ENCODE peak calls at places on chromosomes 12 and 14, in four cellular contexts. One of them, this sample, is unnamed.

GRCh38 chr12:130589391-130590317 is 126.4 kb downstream of the RIMBP2 start:
- DNase-seq in H1: no peak
- DNase-seq in K562: no peak
- DNase-seq in HepG2: no peak
- DNase-seq in this sample: no peak

GRCh38 chr14:85250369-85250768 is 279.6 kb upstream of the FLRT2 start:
- DNase-seq in H1: peak
- DNase-seq in K562: no peak
- DNase-seq in HepG2: no peak
- DNase-seq in this sample: no peak

GRCh38 chr12:62909340-62909739 is 25.6 kb downstream of the PPM1H start:
- DNase-seq in H1: no peak
- DNase-seq in K562: no peak
- DNase-seq in HepG2: no peak
- DNase-seq in this sample: no peak

GRCh38 chr12:92041742-92042141 is 103.9 kb downstream of the BTG1 start:
- DNase-seq in H1: no peak
- DNase-seq in K562: no peak
- DNase-seq in HepG2: no peak
- DNase-seq in this sample: no peak

GRCh38 chr14:57987051-57987450 is 121.2 kb upstream of the SLC35F4 start:
- DNase-seq in H1: no peak
- DNase-seq in K562: no peak
- DNase-seq in HepG2: no peak
- DNase-seq in this sample: no peak

GRCh38 chr12:56029666-56030293 is 8.9 kb downstream of the IKZF4 start:
- DNase-seq in H1: no peak
- DNase-seq in K562: peak
- DNase-seq in HepG2: peak
- DNase-seq in this sample: no peak

GRCh38 chr12:69936214-69936731 is 111.2 kb downstream of the MYRFL start:
- DNase-seq in H1: peak
- DNase-seq in K562: no peak
- DNase-seq in HepG2: no peak
- DNase-seq in this sample: no peak

GRCh38 chr12:51434305-51434704 is 9.7 kb downstream of the SLC4A8 start:
- DNase-seq in H1: no peak
- DNase-seq in K562: no peak
- DNase-seq in HepG2: no peak
- DNase-seq in this sample: no peak

GRCh38 chr12:44299524-44299923 is 463.6 kb downstream of the TMEM117 start:
- DNase-seq in H1: no peak
- DNase-seq in K562: no peak
- DNase-seq in HepG2: no peak
- DNase-seq in this sample: no peak

GRCh38 chr12:27474344-27474743 is 27.8 kb downstream of the SMCO2 start:
- DNase-seq in H1: no peak
- DNase-seq in K562: no peak
- DNase-seq in HepG2: no peak
- DNase-seq in this sample: no peak

GRCh38 chr12:42758806-42759205 is 169.3 kb upstream of the PRICKLE1 start:
- DNase-seq in H1: no peak
- DNase-seq in K562: no peak
- DNase-seq in HepG2: no peak
- DNase-seq in this sample: no peak

GRCh38 chr12:31589582-31589895 is 1.4 kb downstream of the DENND5B start:
- DNase-seq in H1: no peak
- DNase-seq in K562: peak
- DNase-seq in HepG2: no peak
- DNase-seq in this sample: no peak

GRCh38 chr12:538731-539539 is 79.2 kb downstream of the B4GALNT3 start:
- DNase-seq in H1: no peak
- DNase-seq in K562: no peak
- DNase-seq in HepG2: no peak
- DNase-seq in this sample: peak

GRCh38 chr12:109605599-109606228 is 32.1 kb downstream of the MVK start:
- DNase-seq in H1: no peak
- DNase-seq in K562: no peak
- DNase-seq in HepG2: no peak
- DNase-seq in this sample: no peak

GRCh38 chr14:105483300-105484068 is 3.2 kb upstream of the CRIP1 start:
- DNase-seq in H1: no peak
- DNase-seq in K562: no peak
- DNase-seq in HepG2: no peak
- DNase-seq in this sample: no peak

GRCh38 chr12:6376965-6377666 is 1.8 kb upstream of the SCNN1A start:
- DNase-seq in H1: no peak
- DNase-seq in K562: no peak
- DNase-seq in HepG2: no peak
- DNase-seq in this sample: no peak

GRCh38 chr14:68145036-68145435 is 325.5 kb downstream of the RAD51B start:
- DNase-seq in H1: no peak
- DNase-seq in K562: no peak
- DNase-seq in HepG2: no peak
- DNase-seq in this sample: no peak

GRCh38 chr12:103801709-103802585 is 39.1 kb downstream of the NT5DC3 start:
- DNase-seq in H1: no peak
- DNase-seq in K562: no peak
- DNase-seq in HepG2: peak
- DNase-seq in this sample: peak

GRCh38 chr14:79383031-79383430 is 828.3 kb downstream of the DIO2 start:
- DNase-seq in H1: no peak
- DNase-seq in K562: no peak
- DNase-seq in HepG2: no peak
- DNase-seq in this sample: no peak

GRCh38 chr12:122203301-122203967 is at the start of gene B3GNT4:
- DNase-seq in H1: no peak
- DNase-seq in K562: peak
- DNase-seq in HepG2: no peak
- DNase-seq in this sample: peak

GRCh38 chr12:63064080-63064479 is 86.9 kb downstream of the AVPR1A start:
- DNase-seq in H1: no peak
- DNase-seq in K562: no peak
- DNase-seq in HepG2: no peak
- DNase-seq in this sample: no peak

GRCh38 chr12:103791350-103791920 is 49.6 kb downstream of the NT5DC3 start:
- DNase-seq in H1: no peak
- DNase-seq in K562: no peak
- DNase-seq in HepG2: no peak
- DNase-seq in this sample: no peak

GRCh38 chr14:76955575-76956252 is 72.8 kb downstream of the IRF2BPL start:
- DNase-seq in H1: no peak
- DNase-seq in K562: peak
- DNase-seq in HepG2: peak
- DNase-seq in this sample: no peak

DNA sequence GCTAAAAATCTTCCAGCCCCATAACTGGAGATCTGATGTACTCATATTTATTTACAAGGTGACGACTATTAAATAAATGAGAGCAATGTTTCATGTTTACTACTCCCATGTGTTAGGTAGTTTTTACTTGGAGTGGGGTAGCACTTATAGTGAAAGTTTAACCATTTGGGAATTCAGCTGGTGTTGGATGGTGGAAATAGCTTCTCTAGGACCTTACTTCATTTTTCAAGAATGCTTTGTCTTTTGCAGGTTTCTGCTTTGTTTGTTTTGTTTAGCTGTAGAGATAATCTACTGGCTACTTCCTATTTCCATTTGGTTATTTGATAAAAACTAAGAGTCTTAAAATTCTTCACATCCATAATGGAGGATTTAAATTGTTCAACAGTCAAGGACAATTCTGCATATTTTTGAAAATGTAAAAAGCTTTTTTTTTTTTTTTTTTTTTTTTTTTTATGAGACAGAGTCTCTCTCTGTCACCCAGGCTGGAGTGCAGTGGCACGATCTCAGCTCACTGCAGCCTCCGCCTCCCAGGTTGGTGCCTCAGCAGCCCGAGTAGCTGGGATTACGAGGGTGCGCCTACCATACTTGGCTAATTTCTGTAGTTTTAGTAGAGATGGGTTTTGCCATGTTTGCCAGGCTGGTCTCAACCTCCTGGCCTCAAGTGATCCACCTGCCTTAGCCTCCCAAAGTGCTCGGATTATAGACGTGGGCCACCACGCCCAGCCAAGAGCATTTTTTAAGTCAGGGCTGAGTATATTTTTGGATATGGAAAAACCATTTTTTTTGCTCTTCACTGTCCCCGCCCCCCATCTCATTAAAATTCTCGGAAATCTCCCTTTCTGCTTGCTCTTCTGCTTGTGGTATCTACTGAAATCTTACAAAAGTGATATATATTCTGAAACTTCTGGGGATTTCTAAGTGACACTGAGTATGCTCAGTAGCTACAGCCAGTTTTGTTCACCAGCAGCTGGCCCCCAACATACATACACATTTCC is 1.4 kb upstream of the ABCD2 start:
- DNase-seq in H1: no peak
- DNase-seq in K562: no peak
- DNase-seq in HepG2: no peak
- DNase-seq in this sample: no peak
- H3K4me3 ChIP-seq in H1: peak
- H3K4me3 ChIP-seq in K562: peak
- H3K4me3 ChIP-seq in HepG2: no peak
- H3K4me3 ChIP-seq in this sample: peak

GRCh38 chr14:61887628-61888027 is 125.4 kb downstream of the SNAPC1 start:
- DNase-seq in H1: no peak
- DNase-seq in K562: no peak
- DNase-seq in HepG2: no peak
- DNase-seq in this sample: no peak
- TF ChIP-seq ATF3 in H1: no peak
- TF ChIP-seq ATF3 in K562: no peak
- TF ChIP-seq ATF3 in HepG2: no peak
- TF ChIP-seq ATF3 in this sample: no peak

GRCh38 chr12:57864382-57864781 is 17.9 kb upstream of the CTDSP2 start:
- DNase-seq in H1: no peak
- DNase-seq in K562: no peak
- DNase-seq in HepG2: no peak
- DNase-seq in this sample: no peak
- H3K4me3 ChIP-seq in H1: no peak
- H3K4me3 ChIP-seq in K562: no peak
- H3K4me3 ChIP-seq in HepG2: no peak
- H3K4me3 ChIP-seq in this sample: peak

DNA sequence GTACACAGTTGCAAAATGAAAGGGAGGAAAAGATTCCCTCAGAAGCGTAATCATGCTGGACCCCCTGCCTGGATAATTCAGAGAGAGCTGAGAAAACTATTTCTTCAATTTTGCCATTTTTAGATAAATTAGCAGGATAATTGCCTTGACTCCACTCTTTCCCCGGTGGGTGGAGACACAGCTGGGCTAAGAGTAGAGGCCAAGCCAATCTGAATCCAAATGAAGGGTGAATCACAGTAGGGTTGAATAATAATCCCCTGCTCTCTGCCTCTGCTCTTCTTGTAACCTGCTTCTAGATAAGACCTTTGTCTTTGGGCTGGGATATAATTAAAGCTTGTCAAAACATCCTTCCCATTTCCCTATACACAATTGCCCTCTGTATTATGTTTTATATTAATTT is 150.1 kb downstream of the CAPZA3 start:
- DNase-seq in H1: no peak
- DNase-seq in K562: no peak
- DNase-seq in HepG2: no peak
- DNase-seq in this sample: no peak
- TF ChIP-seq ATF3 in H1: no peak
- TF ChIP-seq ATF3 in K562: no peak
- TF ChIP-seq ATF3 in HepG2: no peak
- TF ChIP-seq ATF3 in this sample: no peak

GRCh38 chr14:70213721-70214282 is 25.1 kb upstream of the SLC8A3 start:
- DNase-seq in H1: no peak
- DNase-seq in K562: no peak
- DNase-seq in HepG2: no peak
- DNase-seq in this sample: no peak
- H3K4me3 ChIP-seq in H1: no peak
- H3K4me3 ChIP-seq in K562: no peak
- H3K4me3 ChIP-seq in HepG2: no peak
- H3K4me3 ChIP-seq in this sample: no peak

DNA sequence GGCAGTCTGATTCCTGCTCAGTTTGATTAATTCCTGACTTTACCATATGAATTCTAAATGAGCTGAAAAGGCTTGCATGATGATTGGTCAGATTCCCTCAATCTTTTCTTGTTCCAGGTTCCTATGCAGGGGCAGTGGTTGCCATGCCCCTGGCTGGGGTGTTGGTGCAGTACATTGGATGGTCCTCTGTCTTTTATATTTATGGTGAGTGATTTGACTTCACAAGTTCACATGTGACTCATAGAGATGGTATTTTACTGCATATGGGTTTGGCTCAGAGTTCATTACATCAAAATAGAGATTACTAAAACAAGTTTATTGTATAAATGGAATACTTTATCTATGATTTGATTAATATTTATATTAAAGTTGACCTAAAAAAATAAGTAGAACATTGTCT is 44.8 kb downstream of the SLC17A8 start:
- DNase-seq in H1: no peak
- DNase-seq in K562: no peak
- DNase-seq in HepG2: no peak
- DNase-seq in this sample: no peak
- TF ChIP-seq ATF3 in H1: no peak
- TF ChIP-seq ATF3 in K562: no peak
- TF ChIP-seq ATF3 in HepG2: no peak
- TF ChIP-seq ATF3 in this sample: no peak

DNA sequence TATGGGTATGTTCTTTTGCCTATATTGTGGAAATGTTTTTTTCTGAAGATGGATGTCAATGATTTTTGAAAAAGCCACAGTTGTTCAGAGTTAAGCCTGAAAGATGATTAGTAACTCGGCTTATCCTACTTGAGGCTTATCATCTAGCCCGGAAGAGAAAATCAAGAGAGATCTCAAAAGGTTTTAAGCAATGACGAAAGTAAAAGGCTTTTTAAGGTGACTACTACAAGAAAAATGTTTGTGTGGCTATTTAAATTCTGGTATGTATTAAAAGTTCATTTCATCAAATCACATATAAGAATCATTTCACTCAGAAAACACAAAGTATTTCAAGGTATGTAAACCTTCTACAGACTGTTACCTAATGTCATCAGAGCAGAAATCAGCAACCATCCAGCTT is 40.2 kb downstream of the HEATR5A start:
- DNase-seq in H1: no peak
- DNase-seq in K562: no peak
- DNase-seq in HepG2: no peak
- DNase-seq in this sample: no peak
- H3K4me3 ChIP-seq in H1: no peak
- H3K4me3 ChIP-seq in K562: no peak
- H3K4me3 ChIP-seq in HepG2: no peak
- H3K4me3 ChIP-seq in this sample: no peak

GRCh38 chr12:49705479-49706267 is 1.5 kb downstream of the FMNL3 start:
- DNase-seq in H1: no peak
- DNase-seq in K562: peak
- DNase-seq in HepG2: peak
- DNase-seq in this sample: no peak
- TF ChIP-seq ATF3 in H1: no peak
- TF ChIP-seq ATF3 in K562: peak
- TF ChIP-seq ATF3 in HepG2: no peak
- TF ChIP-seq ATF3 in this sample: no peak

This sample was measured in HCT116.